ENCODE peak calls at places on chromosomes 6 and 20, in six cellular contexts. One of them, this sample, is unnamed.

GRCh38 chr6:147161253-147161973 is 42.8 kb upstream of the STXBP5 start:
- DNase-seq in transverse colon: no peak
- DNase-seq in endothelial cell of umbilical vein: no peak
- DNase-seq in Peyer's patch: no peak
- DNase-seq in gastrocnemius medialis: no peak
- DNase-seq in A549: no peak
- DNase-seq in this sample: no peak

GRCh38 chr20:14341782-14342181 is 4.4 kb upstream of the FLRT3 start:
- DNase-seq in endothelial cell of umbilical vein: no peak
- DNase-seq in A549: no peak
- DNase-seq in transverse colon: no peak
- DNase-seq in Peyer's patch: no peak
- DNase-seq in gastrocnemius medialis: peak
- DNase-seq in this sample: no peak

GRCh38 chr6:140480852-140481251 is 1106.4 kb upstream of the CITED2 start:
- DNase-seq in gastrocnemius medialis: peak
- DNase-seq in transverse colon: no peak
- DNase-seq in endothelial cell of umbilical vein: no peak
- DNase-seq in A549: no peak
- DNase-seq in Peyer's patch: no peak
- DNase-seq in this sample: no peak

GRCh38 chr20:60050193-60050960 is 92.2 kb downstream of the CDH26 start:
- DNase-seq in gastrocnemius medialis: no peak
- DNase-seq in Peyer's patch: no peak
- DNase-seq in A549: peak
- DNase-seq in endothelial cell of umbilical vein: no peak
- DNase-seq in transverse colon: peak
- DNase-seq in this sample: no peak

GRCh38 chr6:122180132-122180531 is 219.3 kb upstream of the HSF2 start:
- DNase-seq in endothelial cell of umbilical vein: no peak
- DNase-seq in Peyer's patch: no peak
- DNase-seq in gastrocnemius medialis: no peak
- DNase-seq in A549: no peak
- DNase-seq in transverse colon: no peak
- DNase-seq in this sample: no peak

GRCh38 chr20:1434571-1435336 is 31.9 kb downstream of the NSFL1C start:
- DNase-seq in transverse colon: peak
- DNase-seq in A549: no peak
- DNase-seq in Peyer's patch: peak
- DNase-seq in endothelial cell of umbilical vein: peak
- DNase-seq in gastrocnemius medialis: no peak
- DNase-seq in this sample: peak

GRCh38 chr20:13139459-13140150 is 81.5 kb upstream of the ISM1 start:
- DNase-seq in transverse colon: no peak
- DNase-seq in Peyer's patch: no peak
- DNase-seq in A549: no peak
- DNase-seq in gastrocnemius medialis: no peak
- DNase-seq in endothelial cell of umbilical vein: no peak
- DNase-seq in this sample: no peak

GRCh38 chr6:30450908-30451818 is 38.1 kb upstream of the HLA-E start:
- DNase-seq in endothelial cell of umbilical vein: no peak
- DNase-seq in A549: no peak
- DNase-seq in Peyer's patch: peak
- DNase-seq in transverse colon: peak
- DNase-seq in gastrocnemius medialis: no peak
- DNase-seq in this sample: no peak

GRCh38 chr6:145731432-145731831 is 3.9 kb downstream of the EPM2A start:
- DNase-seq in A549: no peak
- DNase-seq in gastrocnemius medialis: no peak
- DNase-seq in endothelial cell of umbilical vein: no peak
- DNase-seq in Peyer's patch: no peak
- DNase-seq in transverse colon: no peak
- DNase-seq in this sample: peak

GRCh38 chr6:47772359-47772758 is 9.5 kb upstream of the OPN5 start:
- DNase-seq in endothelial cell of umbilical vein: no peak
- DNase-seq in gastrocnemius medialis: no peak
- DNase-seq in Peyer's patch: no peak
- DNase-seq in transverse colon: no peak
- DNase-seq in A549: no peak
- DNase-seq in this sample: no peak

GRCh38 chr6:130655586-130655985 is 171.6 kb upstream of the SMLR1 start:
- DNase-seq in A549: no peak
- DNase-seq in transverse colon: no peak
- DNase-seq in Peyer's patch: no peak
- DNase-seq in endothelial cell of umbilical vein: no peak
- DNase-seq in gastrocnemius medialis: no peak
- DNase-seq in this sample: no peak

GRCh38 chr6:27582928-27583725 is 110.2 kb upstream of the ZNF184 start:
- DNase-seq in A549: peak
- DNase-seq in gastrocnemius medialis: no peak
- DNase-seq in transverse colon: no peak
- DNase-seq in endothelial cell of umbilical vein: peak
- DNase-seq in Peyer's patch: no peak
- DNase-seq in this sample: peak

GRCh38 chr6:43636312-43636667 is 650 bp downstream of the MAD2L1BP start:
- DNase-seq in endothelial cell of umbilical vein: no peak
- DNase-seq in transverse colon: no peak
- DNase-seq in Peyer's patch: no peak
- DNase-seq in gastrocnemius medialis: no peak
- DNase-seq in A549: no peak
- DNase-seq in this sample: no peak

GRCh38 chr20:64101731-64102621 is 5.4 kb downstream of the NPBWR2 start:
- DNase-seq in A549: peak
- DNase-seq in Peyer's patch: peak
- DNase-seq in gastrocnemius medialis: no peak
- DNase-seq in endothelial cell of umbilical vein: peak
- DNase-seq in transverse colon: peak
- DNase-seq in this sample: peak

GRCh38 chr6:138017156-138017757 is 90.0 kb downstream of the PERP start:
- DNase-seq in endothelial cell of umbilical vein: peak
- DNase-seq in A549: no peak
- DNase-seq in transverse colon: no peak
- DNase-seq in Peyer's patch: no peak
- DNase-seq in gastrocnemius medialis: no peak
- DNase-seq in this sample: no peak

GRCh38 chr20:17680836-17681740 is 954 bp downstream of the RRBP1 start:
- DNase-seq in gastrocnemius medialis: peak
- DNase-seq in Peyer's patch: peak
- DNase-seq in A549: peak
- DNase-seq in transverse colon: peak
- DNase-seq in endothelial cell of umbilical vein: peak
- DNase-seq in this sample: peak

GRCh38 chr20:58542411-58543095 is 27.4 kb upstream of the APCDD1L start:
- DNase-seq in endothelial cell of umbilical vein: no peak
- DNase-seq in Peyer's patch: no peak
- DNase-seq in A549: no peak
- DNase-seq in transverse colon: no peak
- DNase-seq in gastrocnemius medialis: no peak
- DNase-seq in this sample: no peak

GRCh38 chr6:7261030-7261841 is 51.8 kb downstream of the SSR1 start:
- DNase-seq in endothelial cell of umbilical vein: peak
- DNase-seq in transverse colon: peak
- DNase-seq in A549: peak
- DNase-seq in Peyer's patch: peak
- DNase-seq in gastrocnemius medialis: peak
- DNase-seq in this sample: peak

GRCh38 chr20:45311589-45312211 is 3.6 kb upstream of the MATN4 start:
- DNase-seq in Peyer's patch: peak
- DNase-seq in endothelial cell of umbilical vein: peak
- DNase-seq in transverse colon: peak
- DNase-seq in gastrocnemius medialis: no peak
- DNase-seq in A549: peak
- DNase-seq in this sample: peak
- TF ChIP-seq POLR2A in Peyer's patch: no peak
- TF ChIP-seq POLR2A in endothelial cell of umbilical vein: no peak
- TF ChIP-seq POLR2A in transverse colon: no peak
- TF ChIP-seq POLR2A in gastrocnemius medialis: no peak
- TF ChIP-seq POLR2A in A549: no peak
- TF ChIP-seq POLR2A in this sample: no peak

GRCh38 chr6:16493112-16493511 is 254.7 kb downstream of the GMPR start:
- DNase-seq in endothelial cell of umbilical vein: no peak
- DNase-seq in transverse colon: peak
- DNase-seq in Peyer's patch: no peak
- DNase-seq in gastrocnemius medialis: no peak
- DNase-seq in A549: no peak
- DNase-seq in this sample: no peak

GRCh38 chr6:16493802-16494201 is 255.4 kb downstream of the GMPR start:
- DNase-seq in gastrocnemius medialis: no peak
- DNase-seq in Peyer's patch: no peak
- DNase-seq in A549: no peak
- DNase-seq in endothelial cell of umbilical vein: no peak
- DNase-seq in transverse colon: no peak
- DNase-seq in this sample: no peak

GRCh38 chr6:16496982-16497823 is 258.8 kb downstream of the GMPR start:
- DNase-seq in gastrocnemius medialis: no peak
- DNase-seq in Peyer's patch: no peak
- DNase-seq in A549: no peak
- DNase-seq in transverse colon: no peak
- DNase-seq in endothelial cell of umbilical vein: no peak
- DNase-seq in this sample: no peak

GRCh38 chr6:16496210-16496609 is 257.8 kb downstream of the GMPR start:
- DNase-seq in gastrocnemius medialis: no peak
- DNase-seq in transverse colon: no peak
- DNase-seq in endothelial cell of umbilical vein: no peak
- DNase-seq in A549: no peak
- DNase-seq in Peyer's patch: no peak
- DNase-seq in this sample: no peak

GRCh38 chr6:16494781-16495180 is 256.4 kb downstream of the GMPR start:
- DNase-seq in gastrocnemius medialis: no peak
- DNase-seq in Peyer's patch: no peak
- DNase-seq in endothelial cell of umbilical vein: no peak
- DNase-seq in transverse colon: peak
- DNase-seq in A549: no peak
- DNase-seq in this sample: no peak
- TF ChIP-seq POLR2A in gastrocnemius medialis: no peak
- TF ChIP-seq POLR2A in Peyer's patch: no peak
- TF ChIP-seq POLR2A in endothelial cell of umbilical vein: no peak
- TF ChIP-seq POLR2A in transverse colon: no peak
- TF ChIP-seq POLR2A in A549: no peak
- TF ChIP-seq POLR2A in this sample: no peak

GRCh38 chr6:52374247-52374646 is 12.3 kb downstream of the PAQR8 start:
- DNase-seq in gastrocnemius medialis: no peak
- DNase-seq in endothelial cell of umbilical vein: no peak
- DNase-seq in Peyer's patch: no peak
- DNase-seq in transverse colon: no peak
- DNase-seq in A549: no peak
- DNase-seq in this sample: no peak

GRCh38 chr6:52371656-52372151 is 9.8 kb downstream of the PAQR8 start:
- DNase-seq in gastrocnemius medialis: no peak
- DNase-seq in A549: no peak
- DNase-seq in endothelial cell of umbilical vein: no peak
- DNase-seq in transverse colon: no peak
- DNase-seq in Peyer's patch: peak
- DNase-seq in this sample: no peak

GRCh38 chr6:52376763-52377162 is 14.8 kb downstream of the PAQR8 start:
- DNase-seq in Peyer's patch: no peak
- DNase-seq in A549: no peak
- DNase-seq in transverse colon: no peak
- DNase-seq in gastrocnemius medialis: no peak
- DNase-seq in endothelial cell of umbilical vein: no peak
- DNase-seq in this sample: no peak

GRCh38 chr6:52375780-52376556 is 14.0 kb downstream of the PAQR8 start:
- DNase-seq in Peyer's patch: no peak
- DNase-seq in endothelial cell of umbilical vein: no peak
- DNase-seq in gastrocnemius medialis: no peak
- DNase-seq in A549: no peak
- DNase-seq in transverse colon: no peak
- DNase-seq in this sample: no peak

DNA sequence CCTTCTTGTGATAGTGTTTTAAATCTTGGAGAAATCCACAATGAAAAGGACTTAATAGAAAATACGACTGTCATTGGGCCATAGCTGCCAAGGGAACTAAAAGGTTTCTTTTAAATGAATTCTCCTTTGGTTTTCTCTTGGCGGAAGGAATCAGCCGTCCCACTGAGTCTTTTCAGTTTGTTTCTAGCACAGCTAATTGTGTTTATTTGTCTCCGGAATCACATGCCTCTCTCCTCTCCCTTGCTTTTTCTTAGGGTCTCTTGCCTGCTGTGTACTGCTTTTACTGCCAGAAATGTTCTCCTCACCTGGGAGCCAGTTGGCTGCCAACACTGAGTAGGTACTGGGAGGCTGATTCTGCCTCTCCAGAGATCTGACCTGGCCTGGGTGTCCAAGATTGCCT is 11.3 kb downstream of the PAQR8 start:
- DNase-seq in transverse colon: no peak
- DNase-seq in Peyer's patch: no peak
- DNase-seq in endothelial cell of umbilical vein: no peak
- DNase-seq in A549: no peak
- DNase-seq in gastrocnemius medialis: no peak
- DNase-seq in this sample: no peak
- TF ChIP-seq POLR2A in transverse colon: no peak
- TF ChIP-seq POLR2A in Peyer's patch: no peak
- TF ChIP-seq POLR2A in endothelial cell of umbilical vein: no peak
- TF ChIP-seq POLR2A in A549: no peak
- TF ChIP-seq POLR2A in gastrocnemius medialis: no peak
- TF ChIP-seq POLR2A in this sample: no peak

DNA sequence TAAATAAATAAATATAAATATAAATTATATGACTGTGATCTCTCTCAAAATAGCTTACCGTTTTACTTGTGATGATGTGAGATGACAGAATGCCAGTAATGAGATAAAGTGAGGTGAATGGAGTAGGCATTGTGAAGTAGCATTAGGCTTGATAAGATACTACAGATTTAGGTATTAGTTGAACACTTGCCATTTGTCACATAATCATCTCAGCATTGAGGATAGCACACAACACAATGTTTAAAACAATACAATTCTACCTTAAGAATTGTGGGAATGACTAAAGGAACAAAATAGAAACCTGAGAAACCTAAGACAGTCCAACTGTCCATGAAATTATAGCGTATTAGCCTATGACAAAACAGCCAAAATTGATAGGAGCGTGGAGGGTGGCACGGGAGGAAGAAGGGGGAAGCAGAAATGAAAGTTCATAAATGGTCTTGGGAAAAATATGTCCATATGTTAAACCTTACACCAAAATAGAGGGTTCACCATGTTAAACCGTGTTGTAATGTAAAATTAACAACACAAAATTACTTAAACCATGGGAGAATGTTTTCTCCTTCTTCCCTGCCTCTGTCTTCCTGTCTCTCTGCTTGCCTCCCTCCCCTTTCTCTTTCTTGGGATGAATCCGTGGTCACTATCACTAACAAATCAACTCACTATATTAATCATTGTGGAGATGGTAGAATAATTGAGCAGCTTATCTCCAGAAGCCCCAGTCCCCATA is 33.1 kb upstream of the HFE start:
- DNase-seq in endothelial cell of umbilical vein: no peak
- DNase-seq in gastrocnemius medialis: no peak
- DNase-seq in A549: peak
- DNase-seq in transverse colon: no peak
- DNase-seq in Peyer's patch: no peak
- DNase-seq in this sample: peak
- TF ChIP-seq POLR2A in endothelial cell of umbilical vein: no peak
- TF ChIP-seq POLR2A in gastrocnemius medialis: no peak
- TF ChIP-seq POLR2A in A549: no peak
- TF ChIP-seq POLR2A in transverse colon: no peak
- TF ChIP-seq POLR2A in Peyer's patch: peak
- TF ChIP-seq POLR2A in this sample: no peak